ENCODE peak calls at places on chromosomes 4 and X, in six cellular contexts. One of them, this sample, is unnamed.
A peak's percentile ranks its signal among the peaks of the same experiment; 100 is the strongest.

GRCh38 chrX:13662537-13662841 is 9.5 kb downstream of the TCEANC start:
- DNase-seq in H54: no peak
- DNase-seq in NB4: no peak
- DNase-seq in adrenal gland: no peak
- DNase-seq in ovary: no peak
- DNase-seq in right lobe of liver: no peak
- DNase-seq in this sample: no peak

GRCh38 chrX:45524805-45525204 is 324.1 kb upstream of the DIPK2B start:
- DNase-seq in right lobe of liver: no peak
- DNase-seq in adrenal gland: no peak
- DNase-seq in H54: no peak
- DNase-seq in NB4: no peak
- DNase-seq in ovary: no peak
- DNase-seq in this sample: no peak

GRCh38 chr4:110475881-110476818 is at the start of gene ENPEP:
- DNase-seq in right lobe of liver: peak; percentile 91
- DNase-seq in H54: no peak
- DNase-seq in adrenal gland: peak; percentile 21
- DNase-seq in NB4: no peak
- DNase-seq in ovary: no peak
- DNase-seq in this sample: no peak

GRCh38 chr4:186078977-186079697 is 10.2 kb downstream of the TLR3 start:
- DNase-seq in NB4: no peak
- DNase-seq in right lobe of liver: no peak
- DNase-seq in H54: no peak
- DNase-seq in ovary: no peak
- DNase-seq in adrenal gland: no peak
- DNase-seq in this sample: no peak

GRCh38 chr4:10354225-10354624 is 103.0 kb downstream of the ZNF518B start:
- DNase-seq in H54: no peak
- DNase-seq in right lobe of liver: no peak
- DNase-seq in adrenal gland: no peak
- DNase-seq in ovary: no peak
- DNase-seq in NB4: no peak
- DNase-seq in this sample: no peak

GRCh38 chrX:7164174-7164573 is 16.2 kb upstream of the PUDP start:
- DNase-seq in right lobe of liver: no peak
- DNase-seq in adrenal gland: no peak
- DNase-seq in H54: no peak
- DNase-seq in ovary: no peak
- DNase-seq in NB4: peak; percentile 20
- DNase-seq in this sample: no peak

GRCh38 chr4:69583543-69583942 is 55.9 kb downstream of the UGT2A2 start:
- DNase-seq in adrenal gland: no peak
- DNase-seq in ovary: no peak
- DNase-seq in right lobe of liver: no peak
- DNase-seq in NB4: no peak
- DNase-seq in H54: no peak
- DNase-seq in this sample: no peak

GRCh38 chr4:82586055-82586454 is 24.3 kb upstream of the TMEM150C start:
- DNase-seq in right lobe of liver: no peak
- DNase-seq in H54: no peak
- DNase-seq in NB4: no peak
- DNase-seq in ovary: no peak
- DNase-seq in adrenal gland: no peak
- DNase-seq in this sample: no peak

GRCh38 chr4:94714360-94714759 is 43.4 kb upstream of the BMPR1B start:
- DNase-seq in right lobe of liver: no peak
- DNase-seq in ovary: no peak
- DNase-seq in adrenal gland: no peak
- DNase-seq in NB4: no peak
- DNase-seq in H54: no peak
- DNase-seq in this sample: no peak

GRCh38 chr4:163913571-163913970 is 419.1 kb downstream of the TMA16 start:
- DNase-seq in NB4: no peak
- DNase-seq in right lobe of liver: no peak
- DNase-seq in adrenal gland: no peak
- DNase-seq in ovary: no peak
- DNase-seq in H54: no peak
- DNase-seq in this sample: no peak

GRCh38 chr4:10050171-10051120 is 29.1 kb upstream of the SLC2A9 start:
- DNase-seq in ovary: no peak
- DNase-seq in adrenal gland: no peak
- DNase-seq in H54: no peak
- DNase-seq in right lobe of liver: no peak
- DNase-seq in NB4: no peak
- DNase-seq in this sample: no peak

GRCh38 chr4:8330821-8331566 is 61.4 kb downstream of the HTRA3 start:
- DNase-seq in adrenal gland: peak; percentile 35
- DNase-seq in H54: no peak
- DNase-seq in ovary: peak; percentile 33
- DNase-seq in NB4: no peak
- DNase-seq in right lobe of liver: peak; percentile 39
- DNase-seq in this sample: peak; percentile 25

GRCh38 chrX:40064055-40064597 is 33.6 kb downstream of the BCOR start:
- DNase-seq in right lobe of liver: no peak
- DNase-seq in H54: no peak
- DNase-seq in adrenal gland: no peak
- DNase-seq in ovary: no peak
- DNase-seq in NB4: no peak
- DNase-seq in this sample: no peak

GRCh38 chr4:123744664-123745290 is 348.2 kb downstream of the SPRY1 start:
- DNase-seq in right lobe of liver: no peak
- DNase-seq in adrenal gland: peak; percentile 55
- DNase-seq in ovary: peak; percentile 61
- DNase-seq in NB4: peak; percentile 44
- DNase-seq in H54: no peak
- DNase-seq in this sample: no peak

GRCh38 chrX:149628768-149629167 is 2.8 kb downstream of the TMEM185A start:
- DNase-seq in right lobe of liver: no peak
- DNase-seq in ovary: no peak
- DNase-seq in NB4: no peak
- DNase-seq in H54: no peak
- DNase-seq in adrenal gland: no peak
- DNase-seq in this sample: no peak

GRCh38 chrX:149629730-149630387 is 1.7 kb downstream of the TMEM185A start:
- DNase-seq in H54: no peak
- DNase-seq in NB4: peak; percentile 14
- DNase-seq in right lobe of liver: no peak
- DNase-seq in adrenal gland: no peak
- DNase-seq in ovary: no peak
- DNase-seq in this sample: no peak

GRCh38 chrX:149633511-149633910 is 1.9 kb upstream of the TMEM185A start:
- DNase-seq in ovary: no peak
- DNase-seq in H54: no peak
- DNase-seq in NB4: no peak
- DNase-seq in adrenal gland: no peak
- DNase-seq in right lobe of liver: no peak
- DNase-seq in this sample: no peak

GRCh38 chrX:149630681-149631292 is 805 bp downstream of the TMEM185A start:
- DNase-seq in right lobe of liver: no peak
- DNase-seq in H54: peak; percentile 7
- DNase-seq in adrenal gland: peak; percentile 38
- DNase-seq in NB4: peak; percentile 40
- DNase-seq in ovary: peak; percentile 22
- DNase-seq in this sample: no peak

DNA sequence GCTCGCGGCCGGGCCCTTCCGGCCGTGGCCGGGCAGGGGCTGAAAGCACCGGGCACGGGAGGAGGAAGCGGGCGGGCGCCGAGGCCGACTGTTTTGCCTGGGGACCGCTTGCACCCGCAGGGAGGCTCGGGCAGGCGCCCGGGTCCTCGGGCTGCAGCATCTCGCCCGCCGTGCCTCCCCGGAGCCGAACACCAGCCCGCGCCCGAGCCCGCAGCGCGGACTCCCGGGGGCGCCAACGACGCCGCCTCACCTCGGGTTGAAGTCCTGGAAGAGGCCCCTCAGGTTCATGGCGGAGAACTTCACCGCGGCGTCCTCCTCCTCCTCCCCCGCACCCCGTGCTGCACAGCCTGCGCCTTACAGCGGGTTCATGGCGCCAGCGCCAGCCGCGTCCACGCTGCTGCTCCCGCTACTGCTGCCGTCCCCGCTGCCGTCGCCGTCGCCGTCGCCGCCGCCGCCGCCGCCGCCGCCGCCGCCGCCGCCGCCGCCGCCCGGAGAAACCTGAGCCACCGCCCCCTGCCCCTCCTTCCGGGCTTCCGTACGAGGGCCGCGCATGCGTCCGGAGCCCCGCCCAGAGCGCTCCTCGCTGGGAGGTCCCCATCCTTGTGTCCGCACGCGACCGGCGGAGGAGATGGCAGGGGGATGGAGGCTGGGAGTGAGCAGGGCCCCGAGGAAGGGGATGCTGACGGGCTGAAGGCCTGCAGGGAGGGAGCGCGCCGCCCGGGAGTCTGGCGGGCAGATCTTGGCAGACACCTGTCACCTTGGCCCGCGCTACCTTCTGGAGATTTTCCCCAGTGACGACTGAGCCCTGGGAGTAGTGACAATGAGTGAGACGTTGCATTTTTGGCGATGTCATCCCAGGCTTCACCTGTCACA is at the start of gene TMEM185A:
- DNase-seq in adrenal gland: peak; percentile 55
- DNase-seq in ovary: peak; percentile 69
- DNase-seq in NB4: peak; percentile 78
- DNase-seq in right lobe of liver: peak; percentile 79
- DNase-seq in H54: peak; percentile 53
- DNase-seq in this sample: peak; percentile 74
- TF ChIP-seq POLR2A in adrenal gland: no peak
- TF ChIP-seq POLR2A in ovary: no peak
- TF ChIP-seq POLR2A in NB4: peak; percentile 35
- TF ChIP-seq POLR2A in right lobe of liver: no peak
- TF ChIP-seq POLR2A in H54: peak; percentile 46
- TF ChIP-seq POLR2A in this sample: no peak

GRCh38 chrX:84320023-84320422 is 132.0 kb upstream of the RPS6KA6 start:
- DNase-seq in H54: no peak
- DNase-seq in right lobe of liver: no peak
- DNase-seq in NB4: no peak
- DNase-seq in adrenal gland: no peak
- DNase-seq in ovary: no peak
- DNase-seq in this sample: no peak
- TF ChIP-seq POLR2A in H54: no peak
- TF ChIP-seq POLR2A in right lobe of liver: no peak
- TF ChIP-seq POLR2A in NB4: no peak
- TF ChIP-seq POLR2A in adrenal gland: no peak
- TF ChIP-seq POLR2A in ovary: no peak
- TF ChIP-seq POLR2A in this sample: no peak

GRCh38 chr4:74456056-74456744 is 11.3 kb downstream of the AREG start:
- DNase-seq in ovary: no peak
- DNase-seq in H54: no peak
- DNase-seq in adrenal gland: no peak
- DNase-seq in NB4: no peak
- DNase-seq in right lobe of liver: no peak
- DNase-seq in this sample: no peak
- TF ChIP-seq POLR2A in ovary: no peak
- TF ChIP-seq POLR2A in H54: no peak
- TF ChIP-seq POLR2A in adrenal gland: no peak
- TF ChIP-seq POLR2A in NB4: no peak
- TF ChIP-seq POLR2A in right lobe of liver: no peak
- TF ChIP-seq POLR2A in this sample: no peak

GRCh38 chr4:133147365-133147821 is 1.7 kb upstream of the PCDH10 start:
- DNase-seq in H54: no peak
- DNase-seq in adrenal gland: no peak
- DNase-seq in right lobe of liver: no peak
- DNase-seq in ovary: no peak
- DNase-seq in NB4: no peak
- DNase-seq in this sample: no peak

GRCh38 chr4:133147922-133148689 is 988 bp upstream of the PCDH10 start:
- DNase-seq in ovary: no peak
- DNase-seq in H54: no peak
- DNase-seq in adrenal gland: no peak
- DNase-seq in NB4: no peak
- DNase-seq in right lobe of liver: no peak
- DNase-seq in this sample: no peak

GRCh38 chr4:133149932-133150642 is 993 bp downstream of the PCDH10 start:
- DNase-seq in ovary: no peak
- DNase-seq in right lobe of liver: no peak
- DNase-seq in adrenal gland: no peak
- DNase-seq in NB4: no peak
- DNase-seq in H54: no peak
- DNase-seq in this sample: no peak

GRCh38 chr4:133149364-133149695 is 236 bp downstream of the PCDH10 start:
- DNase-seq in NB4: no peak
- DNase-seq in adrenal gland: no peak
- DNase-seq in right lobe of liver: no peak
- DNase-seq in H54: no peak
- DNase-seq in ovary: no peak
- DNase-seq in this sample: no peak

GRCh38 chr4:133148690-133149363 is at the start of gene PCDH10:
- DNase-seq in H54: no peak
- DNase-seq in NB4: no peak
- DNase-seq in adrenal gland: peak; percentile 80
- DNase-seq in right lobe of liver: peak; percentile 80
- DNase-seq in ovary: peak; percentile 84
- DNase-seq in this sample: peak; percentile 65
- TF ChIP-seq POLR2A in H54: peak; percentile 83
- TF ChIP-seq POLR2A in NB4: no peak
- TF ChIP-seq POLR2A in adrenal gland: peak; percentile 75
- TF ChIP-seq POLR2A in right lobe of liver: no peak
- TF ChIP-seq POLR2A in ovary: peak; percentile 31
- TF ChIP-seq POLR2A in this sample: no peak

GRCh38 chr4:168318266-168318895 is at the start of gene DDX60:
- DNase-seq in right lobe of liver: peak; percentile 83
- DNase-seq in H54: peak; percentile 51
- DNase-seq in NB4: peak; percentile 77
- DNase-seq in ovary: peak; percentile 78
- DNase-seq in adrenal gland: peak; percentile 79
- DNase-seq in this sample: peak; percentile 87
- TF ChIP-seq POLR2A in right lobe of liver: peak; percentile 59
- TF ChIP-seq POLR2A in H54: peak; percentile 28
- TF ChIP-seq POLR2A in NB4: no peak
- TF ChIP-seq POLR2A in ovary: peak; percentile 38
- TF ChIP-seq POLR2A in adrenal gland: peak; percentile 35
- TF ChIP-seq POLR2A in this sample: no peak

GRCh38 chr4:140049024-140049923 is 104.7 kb downstream of the MAML3 start:
- DNase-seq in right lobe of liver: peak; percentile 59
- DNase-seq in NB4: peak; percentile 63
- DNase-seq in adrenal gland: peak; percentile 54
- DNase-seq in ovary: peak; percentile 78
- DNase-seq in H54: no peak
- DNase-seq in this sample: peak; percentile 49
- TF ChIP-seq POLR2A in right lobe of liver: no peak
- TF ChIP-seq POLR2A in NB4: no peak
- TF ChIP-seq POLR2A in adrenal gland: no peak
- TF ChIP-seq POLR2A in ovary: no peak
- TF ChIP-seq POLR2A in H54: no peak
- TF ChIP-seq POLR2A in this sample: no peak

This sample was measured in stomach.